ENCODE peak calls at places on chromosomes 7 and 10, in eight cellular contexts. U is right cardiac atrium, Q is ovary, F is GM12865, Y is colonic mucosa, D is AG09309, G is kidney, J is OCI-LY7. V is an unnamed sample.

GRCh38 chr7:116426428-116427156 is 72.9 kb upstream of the CAV2 start:
- DNase-seq in D (peak), Y (peak), J (no peak), F (no peak), Q (no peak), G (no peak), U (no peak), V (no peak)

GRCh38 chr7:40709077-40709964 is 574.5 kb downstream of the SUGCT start:
- DNase-seq in Q (no peak), J (no peak), G (no peak), D (peak), U (no peak), Y (no peak), F (peak), V (no peak)

GRCh38 chr7:125661-126060 is 66.7 kb upstream of the FAM20C start:
- DNase-seq in Q (no peak), F (no peak), G (no peak), U (no peak), Y (no peak), D (no peak), J (no peak), V (no peak)

GRCh38 chr7:129091484-129092002 is 36.6 kb upstream of the TNPO3 start:
- DNase-seq in F (peak), Y (peak), D (no peak), G (peak), Q (peak), J (peak), U (peak), V (peak)

GRCh38 chr7:5607958-5608656 is 173.4 kb downstream of the RNF216 start:
- DNase-seq in F (no peak), Y (no peak), G (peak), U (no peak), J (no peak), Q (no peak), D (no peak), V (no peak)

GRCh38 chr10:101331960-101332359 is 22.0 kb upstream of the BTRC start:
- DNase-seq in Q (no peak), D (no peak), G (no peak), Y (no peak), F (no peak), J (no peak), U (no peak), V (no peak)

GRCh38 chr7:35430547-35431153 is 176.8 kb upstream of the TBX20 start:
- DNase-seq in U (no peak), J (peak), G (no peak), D (no peak), Y (no peak), Q (no peak), F (peak), V (peak)

GRCh38 chr7:7970113-7970619 is 1.6 kb downstream of the GLCCI1 start:
- DNase-seq in G (no peak), U (no peak), Y (no peak), F (no peak), J (peak), D (no peak), Q (no peak), V (no peak)

GRCh38 chr7:86667732-86668131 is 24.0 kb downstream of the GRM3 start:
- DNase-seq in F (peak), G (no peak), Y (no peak), D (no peak), J (no peak), Q (no peak), U (no peak), V (no peak)

GRCh38 chr7:47577351-47577919 is 4.5 kb downstream of the TNS3 start:
- DNase-seq in Y (no peak), J (peak), D (no peak), F (no peak), G (no peak), Q (peak), U (peak), V (no peak)

GRCh38 chr7:136870799-136871487 is 2.5 kb downstream of the CHRM2 start:
- DNase-seq in F (no peak), Q (no peak), Y (no peak), G (no peak), J (no peak), D (no peak), U (peak), V (no peak)
- H3K4me3 ChIP-seq in F (no peak), Q (peak), Y (peak), G (no peak), J (no peak), D (peak), U (peak), V (no peak)

DNA sequence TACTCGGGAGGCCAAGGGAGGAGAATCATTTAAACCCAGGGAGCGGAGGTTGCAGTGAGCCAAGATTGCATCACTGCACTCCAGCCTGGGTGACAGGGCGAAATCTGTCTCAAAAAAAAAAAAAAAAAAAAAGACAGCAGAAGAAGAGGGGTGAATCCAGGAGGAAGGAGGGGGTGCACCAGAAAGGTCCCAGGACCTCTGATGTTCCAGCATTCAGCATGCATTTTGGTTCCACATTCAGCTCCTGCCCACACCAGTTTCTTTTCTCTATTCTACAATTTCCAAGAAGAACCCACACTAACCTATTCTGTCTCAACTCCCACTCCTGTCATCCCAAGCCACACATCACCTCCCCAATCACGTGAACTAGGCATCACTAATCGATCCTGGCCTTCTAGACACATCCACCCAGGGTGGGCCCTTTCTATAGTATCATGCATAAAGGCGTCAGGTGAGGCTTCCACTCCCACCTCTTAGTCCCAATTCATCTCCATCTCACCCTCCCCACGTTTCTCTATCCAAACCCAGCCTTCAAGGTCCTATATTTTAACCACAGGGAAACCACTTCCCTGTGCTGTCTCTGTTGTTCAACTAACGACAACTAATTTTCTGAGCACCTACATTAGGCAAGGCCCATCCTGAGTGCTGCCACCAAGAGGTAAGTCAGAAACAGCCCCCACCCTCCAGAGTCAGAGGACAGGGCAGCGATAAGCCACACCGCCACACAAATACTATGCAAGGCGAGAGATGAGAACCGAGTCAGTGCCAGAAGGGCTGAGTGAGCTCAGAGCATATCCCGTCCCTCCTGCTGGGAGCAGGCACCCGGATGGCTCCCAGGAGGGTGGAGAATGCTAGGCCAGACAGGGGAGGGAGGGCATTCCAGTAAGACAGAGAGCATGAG is 2.2 kb downstream of the ANXA11 start:
- DNase-seq in J (peak), F (peak), Q (peak), G (peak), U (peak), Y (peak), D (peak), V (peak)
- H3K4me3 ChIP-seq in J (peak), F (peak), Q (peak), G (peak), U (peak), Y (peak), D (peak), V (peak)

GRCh38 chr7:44729949-44730590 is 18.6 kb upstream of the ZMIZ2 start:
- DNase-seq in G (no peak), Q (no peak), U (no peak), J (no peak), D (no peak), F (no peak), Y (no peak), V (no peak)

GRCh38 chr7:44727346-44728262 is 21.0 kb upstream of the ZMIZ2 start:
- DNase-seq in Y (no peak), D (peak), U (peak), J (no peak), Q (no peak), F (no peak), G (no peak), V (no peak)

GRCh38 chr7:44720301-44720700 is 28.3 kb upstream of the ZMIZ2 start:
- DNase-seq in U (no peak), F (no peak), J (peak), D (no peak), Q (no peak), G (no peak), Y (no peak), V (no peak)

DNA sequence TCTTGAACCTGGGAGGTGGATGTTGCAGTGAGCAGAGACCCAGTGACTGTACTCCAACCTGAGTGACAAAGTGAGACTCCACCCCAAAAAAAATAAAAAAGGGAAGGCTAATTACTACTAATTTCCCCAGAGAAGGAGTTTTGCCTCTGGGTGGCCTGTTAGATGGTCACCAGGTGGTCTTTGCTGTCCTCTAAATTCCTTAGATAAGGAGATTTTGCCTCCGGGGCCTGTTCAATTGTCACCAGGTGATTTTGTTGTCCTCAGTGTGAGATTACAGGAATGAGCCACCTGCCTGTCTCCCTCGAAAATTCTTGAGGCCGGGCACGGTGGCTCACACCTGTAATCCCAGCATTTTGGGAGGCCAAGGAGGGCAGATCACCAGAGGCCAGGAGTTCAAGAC is 24.4 kb upstream of the ZMIZ2 start:
- DNase-seq in Y (no peak), G (no peak), U (no peak), Q (no peak), F (no peak), J (no peak), D (no peak), V (no peak)
- H3K4me3 ChIP-seq in Y (no peak), G (no peak), U (no peak), Q (no peak), F (no peak), J (no peak), D (no peak), V (no peak)

DNA sequence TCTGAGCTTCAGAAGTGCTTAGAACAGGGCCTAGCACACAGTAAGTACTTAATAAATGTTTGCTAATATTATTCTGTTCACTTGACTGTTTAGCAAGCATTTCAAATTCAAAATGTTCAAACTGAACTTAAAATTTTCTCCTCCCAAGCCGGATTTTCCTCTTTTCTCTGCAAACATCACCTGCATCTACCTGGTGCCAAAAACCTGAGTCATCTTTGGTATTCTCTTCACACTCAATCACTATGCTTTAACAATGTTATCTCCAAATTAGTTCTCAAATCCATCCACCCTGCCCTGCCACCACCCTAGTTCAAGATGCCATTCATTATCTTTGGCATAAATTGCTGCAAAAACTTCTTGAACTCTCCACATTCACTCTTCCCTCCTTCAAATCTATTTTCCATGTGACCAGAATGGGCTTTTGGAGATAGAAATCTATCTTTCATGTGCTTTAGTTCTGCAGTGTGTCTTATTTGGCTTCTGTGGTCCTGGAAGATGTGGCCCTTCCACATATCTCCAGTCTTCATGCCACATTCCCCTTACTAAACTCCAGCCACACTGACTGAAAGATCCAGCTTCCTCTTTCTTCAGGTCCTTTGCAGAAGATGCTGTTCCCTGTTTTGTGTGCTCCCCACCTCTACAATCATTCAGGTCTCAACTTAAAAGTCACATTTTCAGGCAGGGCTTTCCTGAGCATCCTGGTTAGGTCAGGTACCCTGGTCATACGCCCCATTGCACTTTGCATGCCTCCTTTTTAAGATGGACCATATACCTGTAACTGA is 2.0 kb downstream of the GGCT start:
- DNase-seq in Q (no peak), G (no peak), F (no peak), U (no peak), Y (no peak), D (no peak), J (peak), V (no peak)
- H3K4me3 ChIP-seq in Q (no peak), G (peak), F (no peak), U (no peak), Y (no peak), D (no peak), J (peak), V (no peak)

GRCh38 chr7:105971867-105972266 is 8.8 kb downstream of the CDHR3 start:
- DNase-seq in U (no peak), F (no peak), G (no peak), Y (no peak), Q (no peak), D (no peak), J (no peak), V (no peak)

GRCh38 chr7:105978035-105978434 is 15.0 kb downstream of the CDHR3 start:
- DNase-seq in F (no peak), Q (no peak), Y (no peak), U (peak), G (no peak), J (no peak), D (no peak), V (no peak)

GRCh38 chr7:105976868-105977267 is 13.8 kb downstream of the CDHR3 start:
- DNase-seq in D (no peak), F (no peak), U (no peak), Y (no peak), Q (no peak), J (no peak), G (no peak), V (no peak)

GRCh38 chr7:105975770-105976428 is 12.8 kb downstream of the CDHR3 start:
- DNase-seq in Y (no peak), Q (no peak), J (no peak), G (no peak), F (no peak), D (no peak), U (no peak), V (no peak)

GRCh38 chr7:105972276-105972675 is 9.2 kb downstream of the CDHR3 start:
- DNase-seq in F (no peak), G (no peak), J (no peak), Y (no peak), U (no peak), D (no peak), Q (no peak), V (no peak)
- H3K4me3 ChIP-seq in F (no peak), G (no peak), J (no peak), Y (no peak), U (no peak), D (no peak), Q (no peak), V (no peak)

V was measured in Jurkat, Clone E6-1.